ENCODE peak calls at places on chromosomes 11 and 22, in four cellular contexts. One of them, this sample, is unnamed.

GRCh38 chr11:19975414-19975990 is 184.8 kb downstream of the DBX1 start:
- DNase-seq in AG08396: no peak
- DNase-seq in astrocyte of the spinal cord: no peak
- DNase-seq in GM03348: no peak
- DNase-seq in this sample: no peak

GRCh38 chr11:64230209-64230984 is at the start of gene DNAJC4:
- DNase-seq in AG08396: peak; percentile 86
- DNase-seq in astrocyte of the spinal cord: peak; percentile 91
- DNase-seq in GM03348: peak; percentile 86
- DNase-seq in this sample: peak; percentile 97

GRCh38 chr11:116397556-116398167 is 375.1 kb downstream of the BUD13 start:
- DNase-seq in AG08396: no peak
- DNase-seq in astrocyte of the spinal cord: no peak
- DNase-seq in GM03348: no peak
- DNase-seq in this sample: no peak

GRCh38 chr11:129373489-129373953 is 2.1 kb upstream of the BARX2 start:
- DNase-seq in AG08396: peak; percentile 36
- DNase-seq in astrocyte of the spinal cord: no peak
- DNase-seq in GM03348: peak; percentile 23
- DNase-seq in this sample: no peak

GRCh38 chr11:76224461-76225121 is 18.3 kb upstream of the WNT11 start:
- DNase-seq in AG08396: no peak
- DNase-seq in astrocyte of the spinal cord: no peak
- DNase-seq in GM03348: no peak
- DNase-seq in this sample: no peak

GRCh38 chr11:121067453-121067852 is 33.6 kb upstream of the TECTA start:
- DNase-seq in AG08396: no peak
- DNase-seq in astrocyte of the spinal cord: peak; percentile 43
- DNase-seq in GM03348: no peak
- DNase-seq in this sample: peak; percentile 45

GRCh38 chr11:45688472-45689033 is 23.1 kb upstream of the CHST1 start:
- DNase-seq in AG08396: no peak
- DNase-seq in astrocyte of the spinal cord: no peak
- DNase-seq in GM03348: no peak
- DNase-seq in this sample: peak; percentile 77

GRCh38 chr11:88632163-88632562 is 294.6 kb upstream of the CTSC start:
- DNase-seq in AG08396: no peak
- DNase-seq in astrocyte of the spinal cord: no peak
- DNase-seq in GM03348: no peak
- DNase-seq in this sample: no peak

GRCh38 chr22:20953668-20954500 is 13.2 kb upstream of the AIFM3 start:
- DNase-seq in AG08396: no peak
- DNase-seq in astrocyte of the spinal cord: no peak
- DNase-seq in GM03348: no peak
- DNase-seq in this sample: no peak

GRCh38 chr11:122893131-122893530 is 10.6 kb downstream of the JHY start:
- DNase-seq in AG08396: no peak
- DNase-seq in astrocyte of the spinal cord: no peak
- DNase-seq in GM03348: no peak
- DNase-seq in this sample: no peak

GRCh38 chr11:90512846-90513245 is 290.0 kb upstream of the CHORDC1 start:
- DNase-seq in AG08396: no peak
- DNase-seq in astrocyte of the spinal cord: no peak
- DNase-seq in GM03348: no peak
- DNase-seq in this sample: no peak

GRCh38 chr11:33689089-33689488 is 11.5 kb downstream of the C11orf91 start:
- DNase-seq in AG08396: no peak
- DNase-seq in astrocyte of the spinal cord: no peak
- DNase-seq in GM03348: no peak
- DNase-seq in this sample: no peak

GRCh38 chr22:32911526-32911925 is 110.0 kb downstream of the TIMP3 start:
- DNase-seq in AG08396: no peak
- DNase-seq in astrocyte of the spinal cord: no peak
- DNase-seq in GM03348: peak; percentile 27
- DNase-seq in this sample: no peak